ENCODE peak calls at places on chromosomes 16 and 17, in eight cellular contexts. V is ovary; C is effector CD4-positive, alpha-beta T cell; R is stimulated activated CD4-positive, alpha-beta T cell treated with anti-CD3 and anti-CD28 coated beads, Interleukin-2, amount 100 ng/mL, for 24 hours; L is hypothalamus; I is bronchial epithelial cell; M is foreskin keratinocyte; U is colonic mucosa. D is an unnamed sample.

GRCh38 chr17:3528604-3529511 is 28.8 kb downstream of the TRPV3 start:
- DNase-seq in V (peak), C (no peak), R (no peak), L (no peak), I (peak), M (no peak), U (no peak), D (no peak)

GRCh38 chr17:325270-325976 is 27.2 kb downstream of the RPH3AL start:
- DNase-seq in V (peak), C (no peak), R (no peak), L (no peak), I (no peak), M (no peak), U (no peak), D (no peak)

GRCh38 chr16:79295746-79296145 is 304.8 kb downstream of the MAF start:
- DNase-seq in V (no peak), C (no peak), R (no peak), L (no peak), I (no peak), M (no peak), U (no peak), D (no peak)

GRCh38 chr17:81432873-81433451 is 37.7 kb downstream of the BAHCC1 start:
- DNase-seq in V (no peak), C (no peak), R (no peak), L (no peak), I (no peak), M (no peak), U (peak), D (no peak)

GRCh38 chr17:18850679-18851078 is 7.3 kb upstream of the PRPSAP2 start:
- DNase-seq in V (no peak), C (no peak), R (no peak), L (no peak), I (no peak), M (no peak), U (no peak), D (no peak)

GRCh38 chr16:15674571-15674970 is 24.5 kb downstream of the NDE1 start:
- DNase-seq in V (no peak), C (no peak), R (no peak), L (no peak), I (no peak), M (no peak), U (no peak), D (no peak)

GRCh38 chr16:57462978-57463362 is 491 bp downstream of the POLR2C start:
- DNase-seq in V (no peak), C (no peak), R (peak), L (no peak), I (no peak), M (no peak), U (no peak), D (no peak)

GRCh38 chr16:82240111-82240510 is 70.1 kb upstream of the MPHOSPH6 start:
- DNase-seq in V (no peak), C (no peak), R (no peak), L (no peak), I (peak), M (no peak), U (no peak), D (no peak)

GRCh38 chr17:13415877-13416416 is 185.8 kb downstream of the HS3ST3A1 start:
- DNase-seq in V (no peak), C (no peak), R (no peak), L (no peak), I (peak), M (no peak), U (peak), D (no peak)

GRCh38 chr17:79650283-79650682 is 39.4 kb upstream of the RBFOX3 start:
- DNase-seq in V (no peak), C (no peak), R (no peak), L (no peak), I (no peak), M (no peak), U (peak), D (no peak)

GRCh38 chr17:67151717-67152116 is 93.3 kb downstream of the HELZ start:
- DNase-seq in V (no peak), C (no peak), R (no peak), L (no peak), I (peak), M (peak), U (no peak), D (no peak)

GRCh38 chr17:28728364-28729200 is at the start of gene NEK8:
- DNase-seq in V (peak), C (peak), R (peak), L (peak), I (peak), M (peak), U (peak), D (peak)

GRCh38 chr17:82553210-82553930 is 33.8 kb downstream of the FOXK2 start:
- DNase-seq in V (no peak), C (no peak), R (no peak), L (no peak), I (no peak), M (no peak), U (no peak), D (no peak)

D was measured in CD4-positive, alpha-beta memory T cell.